ENCODE peak calls at places on chromosomes 5 and 9, in ten cellular contexts. D is choroid plexus epithelial cell; K is GM03348; M is effector memory CD8-positive, alpha-beta T cell; L is fibroblast of the aortic adventitia; Y is Panc1; T is AG04450; A is skeletal muscle cell; V is stimulated activated CD4-positive, alpha-beta T cell treated with anti-CD3 and anti-CD28 coated beads, Interleukin-2, amount 100 ng/mL, for 48 hours; Z is nephron progenitor cell. W is an unnamed sample.
A peak's percentile ranks its signal among the peaks of the same experiment; 100 is the strongest.

GRCh38 chr5:5676218-5676617 is 253.7 kb downstream of the ICE1 start:
- DNase-seq in D (no peak), K (no peak), M (no peak), L (no peak), Y (no peak), T (no peak), A (no peak), V (no peak), Z (no peak), W (no peak)

GRCh38 chr9:128304151-128304970 is 17.9 kb downstream of the TRUB2 start:
- DNase-seq in D (no peak), K (peak; percentile 35), M (no peak), L (peak; percentile 19), Y (no peak), T (no peak), A (no peak), V (no peak), Z (no peak), W (no peak)

GRCh38 chr9:135275163-135275925 is 187.9 kb downstream of the OLFM1 start:
- DNase-seq in D (no peak), K (no peak), M (no peak), L (no peak), Y (no peak), T (no peak), A (no peak), V (no peak), Z (no peak), W (no peak)

GRCh38 chr9:78298046-78298511 is 1.2 kb downstream of the PSAT1 start:
- DNase-seq in D (no peak), K (peak; percentile 47), M (no peak), L (no peak), Y (no peak), T (no peak), A (no peak), V (no peak), Z (peak; percentile 47), W (no peak)

GRCh38 chr9:91495450-91495849 is 71.8 kb upstream of the NFIL3 start:
- DNase-seq in D (peak; percentile 97), K (peak; percentile 79), M (no peak), L (peak; percentile 93), Y (no peak), T (peak; percentile 90), A (peak; percentile 82), V (no peak), Z (no peak), W (peak; percentile 89)

GRCh38 chr5:119323630-119324000 is 32.2 kb upstream of the TNFAIP8 start:
- DNase-seq in D (peak; percentile 58), K (peak; percentile 38), M (no peak), L (peak; percentile 75), Y (no peak), T (no peak), A (no peak), V (no peak), Z (no peak), W (no peak)

GRCh38 chr5:16411741-16412455 is 53.7 kb downstream of the ZNF622 start:
- DNase-seq in D (no peak), K (peak; percentile 80), M (no peak), L (peak; percentile 18), Y (no peak), T (no peak), A (no peak), V (no peak), Z (no peak), W (no peak)

GRCh38 chr5:38677611-38678010 is 121.2 kb upstream of the LIFR start:
- DNase-seq in D (no peak), K (no peak), M (no peak), L (no peak), Y (no peak), T (no peak), A (no peak), V (no peak), Z (no peak), W (no peak)

GRCh38 chr9:70491798-70492736 is 77.6 kb upstream of the KLF9 start:
- DNase-seq in D (no peak), K (no peak), M (no peak), L (peak; percentile 37), Y (no peak), T (no peak), A (no peak), V (no peak), Z (no peak), W (no peak)

GRCh38 chr5:23139338-23140171 is 286.4 kb upstream of the CDH12 start:
- DNase-seq in D (peak; percentile 48), K (no peak), M (no peak), L (no peak), Y (no peak), T (no peak), A (peak; percentile 3), V (no peak), Z (no peak), W (no peak)

GRCh38 chr9:35500130-35500748 is 10.3 kb downstream of the RUSC2 start:
- DNase-seq in D (peak; percentile 58), K (no peak), M (no peak), L (peak; percentile 31), Y (no peak), T (no peak), A (no peak), V (no peak), Z (no peak), W (no peak)

GRCh38 chr9:131598121-131598520 is 52.8 kb downstream of the PRRT1B start:
- DNase-seq in D (no peak), K (no peak), M (no peak), L (no peak), Y (no peak), T (no peak), A (no peak), V (no peak), Z (no peak), W (no peak)

GRCh38 chr5:152164860-152165259 is 240.2 kb upstream of the GLRA1 start:
- DNase-seq in D (no peak), K (no peak), M (no peak), L (no peak), Y (no peak), T (no peak), A (no peak), V (no peak), Z (no peak), W (no peak)

GRCh38 chr5:5886812-5887486 is 464.5 kb downstream of the ICE1 start:
- DNase-seq in D (no peak), K (no peak), M (no peak), L (no peak), Y (no peak), T (no peak), A (no peak), V (peak; percentile 58), Z (peak; percentile 58), W (no peak)

GRCh38 chr9:69213647-69214046 is 39.6 kb downstream of the TJP2 start:
- DNase-seq in D (no peak), K (no peak), M (no peak), L (peak; percentile 22), Y (no peak), T (no peak), A (no peak), V (no peak), Z (no peak), W (no peak)

GRCh38 chr5:58887311-58887710 is 304.4 kb downstream of the RAB3C start:
- DNase-seq in D (no peak), K (no peak), M (no peak), L (no peak), Y (no peak), T (no peak), A (no peak), V (no peak), Z (no peak), W (no peak)